ENCODE peak calls at places on chromosomes 3 and 15, in six cellular contexts. S, I, M, R, B and G are unnamed samples.

GRCh38 chr3:152466784-152467183 is 198.1 kb downstream of the MBNL1 start:
- DNase-seq in S (no peak), I (no peak), M (peak), R (no peak), B (no peak), G (no peak)

GRCh38 chr15:61275901-61276300 is 46.8 kb upstream of the RORA start:
- DNase-seq in S (no peak), I (no peak), M (no peak), R (no peak), B (no peak), G (no peak)

GRCh38 chr15:55587321-55588069 is 650 bp downstream of the PYGO1 start:
- DNase-seq in S (peak), I (no peak), M (no peak), R (no peak), B (peak), G (peak)

GRCh38 chr3:42036483-42036823 is 54.7 kb upstream of the TRAK1 start:
- DNase-seq in S (no peak), I (no peak), M (no peak), R (no peak), B (peak), G (no peak)

GRCh38 chr3:143565943-143566342 is 282.3 kb downstream of the SLC9A9 start:
- DNase-seq in S (no peak), I (no peak), M (peak), R (no peak), B (no peak), G (no peak)

GRCh38 chr3:56720836-56721235 is 37.8 kb upstream of the TASOR start:
- DNase-seq in S (no peak), I (no peak), M (no peak), R (no peak), B (no peak), G (no peak)

GRCh38 chr15:75211436-75212199 is 9.9 kb downstream of the C15orf39 start:
- DNase-seq in S (no peak), I (no peak), M (no peak), R (no peak), B (no peak), G (no peak)

GRCh38 chr3:42655331-42655888 is 1.9 kb downstream of the ZBTB47 start:
- DNase-seq in S (peak), I (peak), M (no peak), R (peak), B (no peak), G (no peak)

GRCh38 chr15:74809242-74809641 is 3.4 kb upstream of the LMAN1L start:
- DNase-seq in S (no peak), I (no peak), M (no peak), R (no peak), B (no peak), G (no peak)

GRCh38 chr3:50816896-50817295 is 142.2 kb downstream of the DOCK3 start:
- DNase-seq in S (no peak), I (no peak), M (no peak), R (no peak), B (no peak), G (no peak)

GRCh38 chr3:191065183-191065805 is 133.7 kb upstream of the OSTN start:
- DNase-seq in S (no peak), I (no peak), M (no peak), R (no peak), B (no peak), G (no peak)

GRCh38 chr3:126022741-126023359 is 53.9 kb downstream of the ROPN1B start:
- DNase-seq in S (no peak), I (no peak), M (no peak), R (no peak), B (no peak), G (no peak)

GRCh38 chr3:180416111-180416541 is 185.8 kb upstream of the TTC14 start:
- DNase-seq in S (no peak), I (no peak), M (no peak), R (no peak), B (no peak), G (no peak)

GRCh38 chr15:55774113-55774970 is 31.4 kb upstream of the PRTG start:
- DNase-seq in S (no peak), I (peak), M (peak), R (peak), B (peak), G (no peak)

GRCh38 chr3:120642368-120642948 is 39.6 kb downstream of the HGD start:
- DNase-seq in S (no peak), I (no peak), M (peak), R (no peak), B (no peak), G (no peak)

GRCh38 chr3:188720636-188721035 is 451.1 kb upstream of the TPRG1 start:
- DNase-seq in S (no peak), I (no peak), M (no peak), R (no peak), B (no peak), G (no peak)

GRCh38 chr15:67832031-67832551 is 6.8 kb downstream of the SKOR1 start:
- DNase-seq in S (no peak), I (no peak), M (peak), R (no peak), B (no peak), G (no peak)
- TF ChIP-seq CTCF in S (no peak), I (peak), M (peak), R (peak), B (peak), G (peak)

GRCh38 chr15:71072423-71072822 is 42.8 kb upstream of the THSD4 start:
- DNase-seq in S (no peak), I (no peak), M (no peak), R (no peak), B (no peak), G (no peak)

GRCh38 chr15:71071529-71071928 is 43.7 kb upstream of the THSD4 start:
- DNase-seq in S (no peak), I (no peak), M (no peak), R (no peak), B (no peak), G (no peak)

GRCh38 chr15:71066983-71067382 is 48.3 kb upstream of the THSD4 start:
- DNase-seq in S (no peak), I (no peak), M (no peak), R (no peak), B (no peak), G (no peak)

DNA sequence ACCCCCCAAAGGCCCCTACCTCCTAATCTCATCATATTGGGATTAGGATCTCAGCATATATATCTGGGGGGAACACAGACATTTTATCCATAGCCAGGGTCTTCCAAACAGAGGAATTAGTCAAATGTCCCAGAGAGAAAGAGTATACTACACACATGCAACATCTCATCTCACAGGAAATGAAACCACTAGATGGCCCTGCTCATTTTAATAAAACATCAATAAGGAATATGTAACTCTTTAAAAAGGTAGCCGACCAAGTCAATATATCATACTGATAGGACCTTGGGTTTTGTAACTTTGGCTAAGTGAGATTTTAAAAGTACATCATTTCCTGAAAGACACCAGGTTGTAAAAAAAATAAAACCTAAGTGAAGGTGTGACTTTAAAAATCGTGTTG is 45.6 kb upstream of the THSD4 start:
- DNase-seq in S (no peak), I (no peak), M (no peak), R (no peak), B (no peak), G (no peak)
- TF ChIP-seq CTCF in S (no peak), I (no peak), M (no peak), R (no peak), B (no peak), G (peak)

GRCh38 chr3:62833538-62833937 is 41.7 kb downstream of the CADPS start:
- DNase-seq in S (no peak), I (no peak), M (peak), R (peak), B (no peak), G (no peak)
- TF ChIP-seq CTCF in S (no peak), I (peak), M (peak), R (peak), B (no peak), G (peak)

GRCh38 chr3:194197981-194198695 is 62.2 kb downstream of the HES1 start:
- DNase-seq in S (no peak), I (no peak), M (no peak), R (no peak), B (no peak), G (no peak)

GRCh38 chr3:194198938-194199337 is 63.0 kb downstream of the HES1 start:
- DNase-seq in S (no peak), I (no peak), M (peak), R (no peak), B (no peak), G (no peak)

GRCh38 chr3:194196876-194197275 is 60.9 kb downstream of the HES1 start:
- DNase-seq in S (no peak), I (no peak), M (no peak), R (no peak), B (no peak), G (no peak)

GRCh38 chr3:194195611-194196010 is 59.7 kb downstream of the HES1 start:
- DNase-seq in S (no peak), I (no peak), M (no peak), R (no peak), B (no peak), G (no peak)

DNA sequence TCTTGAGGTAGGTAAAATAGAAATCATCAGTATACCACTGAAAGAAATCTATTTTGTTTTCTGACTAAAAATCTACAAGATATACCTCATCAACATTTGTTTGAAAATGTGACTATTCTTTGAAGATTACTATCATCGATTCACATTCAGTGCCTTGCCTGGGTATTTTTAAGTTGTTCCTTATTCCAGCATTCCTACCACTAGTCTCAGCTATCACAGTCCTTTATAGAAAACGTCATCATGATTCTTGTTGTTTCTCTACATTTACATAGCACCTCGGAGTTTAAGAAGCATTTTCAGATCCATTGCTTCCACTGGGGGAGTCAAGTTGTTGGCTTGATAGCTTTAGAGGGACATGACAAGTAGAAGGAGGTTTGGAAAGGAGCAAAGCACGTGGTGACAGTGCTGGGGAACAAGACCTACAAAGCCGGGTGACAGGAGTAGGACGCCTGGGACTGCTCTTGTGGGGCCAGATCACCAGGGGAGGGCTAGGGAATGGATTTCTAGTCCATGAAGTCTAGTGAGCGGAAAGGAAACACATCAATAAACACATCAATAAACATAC is 61.5 kb downstream of the HES1 start:
- DNase-seq in S (no peak), I (no peak), M (no peak), R (no peak), B (no peak), G (no peak)
- TF ChIP-seq CTCF in S (no peak), I (no peak), M (no peak), R (no peak), B (no peak), G (no peak)

GRCh38 chr3:39812537-39812936 is 3.1 kb downstream of the MYRIP start:
- DNase-seq in S (no peak), I (no peak), M (no peak), R (no peak), B (peak), G (no peak)
- TF ChIP-seq CTCF in S (no peak), I (peak), M (no peak), R (peak), B (no peak), G (peak)